ENCODE peak calls at places on chromosomes 2 and 18, in five cellular contexts. I is psoas muscle, Z is SK-N-SH, F is HepG2, S is lower lobe of right lung. W is an unnamed sample. For H3K4me1, the result is how much of the 10 kb centered on the place peaks cover.

GRCh38 chr2:55862673-55863390 is 60.8 kb downstream of the EFEMP1 start:
- DNase-seq in I (no peak), F (no peak), S (no peak), Z (no peak), W (peak)

GRCh38 chr2:186575302-186575701 is 14.6 kb upstream of the ITGAV start:
- DNase-seq in Z (peak), S (no peak), F (peak), I (no peak), W (peak)

GRCh38 chr2:168181825-168182224 is 65.6 kb downstream of the STK39 start:
- DNase-seq in I (no peak), S (no peak), F (no peak), Z (no peak), W (no peak)

GRCh38 chr2:217972037-217972436 is 30.8 kb downstream of the TNS1 start:
- DNase-seq in F (no peak), Z (no peak), I (no peak), S (no peak), W (no peak)

GRCh38 chr18:9944805-9945204 is 31.0 kb downstream of the VAPA start:
- DNase-seq in F (peak), Z (no peak), S (no peak), I (no peak), W (no peak)

GRCh38 chr2:130890941-130891669 is 54.4 kb downstream of the ARHGEF4 start:
- DNase-seq in F (no peak), S (no peak), I (no peak), Z (no peak), W (no peak)

GRCh38 chr2:162062559-162062958 is 11.5 kb downstream of the DPP4 start:
- DNase-seq in F (no peak), Z (no peak), S (no peak), I (no peak), W (no peak)

GRCh38 chr2:157053876-157054275 is 203.6 kb upstream of the GALNT5 start:
- DNase-seq in S (no peak), Z (no peak), F (no peak), I (no peak), W (no peak)

GRCh38 chr2:217680376-217680775 is 322.4 kb downstream of the TNS1 start:
- DNase-seq in F (no peak), Z (no peak), I (no peak), S (no peak), W (no peak)

GRCh38 chr18:48662021-48662661 is 123.3 kb downstream of the CTIF start:
- DNase-seq in F (peak), I (no peak), S (no peak), Z (no peak), W (no peak)

GRCh38 chr18:60064271-60064670 is 164.5 kb downstream of the PMAIP1 start:
- DNase-seq in F (no peak), S (no peak), Z (no peak), I (no peak), W (no peak)

GRCh38 chr2:164538250-164538866 is 82.9 kb downstream of the GRB14 start:
- DNase-seq in I (no peak), S (no peak), Z (peak), F (peak), W (no peak)

GRCh38 chr2:129673881-129674513 is 305.5 kb upstream of the RAB6C start:
- DNase-seq in S (no peak), I (no peak), Z (no peak), F (no peak), W (no peak)

GRCh38 chr18:58078889-58079573 is 35.0 kb downstream of the NEDD4L start:
- DNase-seq in Z (no peak), F (no peak), S (no peak), I (no peak), W (no peak)

GRCh38 chr2:13819896-13820295 is 812.6 kb upstream of the LRATD1 start:
- DNase-seq in Z (no peak), F (no peak), S (no peak), I (no peak), W (no peak)

GRCh38 chr2:235508371-235509160 is 14.7 kb downstream of the AGAP1 start:
- DNase-seq in Z (no peak), I (no peak), S (no peak), F (no peak), W (no peak)

GRCh38 chr2:116668691-116669090 is 1145.8 kb upstream of the DDX18 start:
- DNase-seq in F (no peak), S (no peak), Z (no peak), I (no peak), W (no peak)

GRCh38 chr2:136375017-136375901 is 257.3 kb upstream of the CXCR4 start:
- DNase-seq in S (no peak), I (no peak), F (no peak), Z (no peak), W (no peak)

GRCh38 chr18:5475252-5475651 is 68.5 kb downstream of the EPB41L3 start:
- DNase-seq in F (no peak), S (no peak), Z (no peak), I (no peak), W (no peak)

GRCh38 chr2:100418563-100418962 is 1.1 kb upstream of the CHST10 start:
- DNase-seq in I (no peak), Z (no peak), S (no peak), F (peak), W (no peak)

GRCh38 chr2:30768036-30768686 is 39.1 kb downstream of the CAPN13 start:
- DNase-seq in S (no peak), F (no peak), Z (no peak), I (no peak), W (no peak)

GRCh38 chr2:33900610-33901009 is 301.5 kb upstream of the FAM98A start:
- DNase-seq in I (no peak), F (no peak), S (no peak), Z (no peak), W (no peak)

GRCh38 chr2:5520352-5520996 is 171.7 kb upstream of the SOX11 start:
- DNase-seq in F (no peak), Z (no peak), S (no peak), I (no peak), W (no peak)

GRCh38 chr18:62436636-62437519 is 85.9 kb upstream of the ZCCHC2 start:
- DNase-seq in Z (no peak), F (no peak), I (peak), S (peak), W (peak)

GRCh38 chr2:112705576-112705975 is 15.2 kb upstream of the NT5DC4 start:
- DNase-seq in I (no peak), F (no peak), S (no peak), Z (no peak), W (no peak)

GRCh38 chr2:69007169-69007568 is 5.8 kb upstream of the ANTXR1 start:
- DNase-seq in Z (no peak), I (no peak), F (no peak), S (no peak), W (no peak)

GRCh38 chr2:64251497-64252277 is 107.5 kb upstream of the PELI1 start:
- DNase-seq in F (no peak), Z (no peak), S (no peak), I (no peak), W (no peak)

GRCh38 chr18:50297621-50298442 is 10.3 kb upstream of the CXXC1 start:
- DNase-seq in I (peak), S (peak), Z (peak), F (no peak), W (no peak)

GRCh38 chr2:126749537-126749936 is 93.6 kb downstream of the GYPC start:
- DNase-seq in I (no peak), Z (no peak), F (no peak), S (no peak), W (no peak)

GRCh38 chr2:74564222-74564621 is 9.7 kb downstream of the DOK1 start:
- DNase-seq in Z (no peak), S (no peak), F (no peak), I (no peak), W (no peak)

DNA sequence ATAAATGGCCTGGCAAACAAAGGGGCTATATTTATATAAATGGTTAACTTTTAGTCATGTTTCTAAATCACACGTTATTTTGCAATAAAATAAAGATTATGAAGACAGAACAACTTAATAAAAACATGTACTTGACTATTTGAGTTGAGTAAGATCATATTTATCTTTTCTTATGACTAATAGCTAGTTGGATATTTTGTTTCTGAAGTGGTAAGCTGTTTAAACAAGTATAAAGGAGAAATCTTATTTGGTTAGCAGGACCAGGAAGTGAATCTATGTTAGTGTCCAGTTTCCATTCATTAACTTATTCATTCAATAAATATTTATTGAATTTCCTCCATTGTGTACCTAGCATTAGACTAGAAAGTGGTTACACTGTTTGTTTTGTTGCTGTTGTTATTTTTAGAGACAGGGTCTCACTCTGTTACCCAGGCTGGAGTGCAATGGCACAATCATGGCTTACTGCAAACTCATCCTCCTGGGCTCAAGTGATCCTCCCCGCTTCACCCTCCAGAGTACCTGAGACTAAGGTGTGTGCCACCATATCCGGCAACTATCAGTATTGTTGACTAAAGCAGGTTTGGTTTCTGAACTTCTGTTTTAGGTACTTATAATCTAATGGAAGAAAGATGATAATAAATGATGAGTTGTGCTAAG is 312.6 kb downstream of the DPP10 start:
- DNase-seq in Z (no peak), I (no peak), S (no peak), F (no peak), W (no peak)
- H3K27ac ChIP-seq in Z (no peak), I (no peak), S (no peak), F (no peak), W (no peak)

GRCh38 chr2:233107011-233107410 is 46.9 kb downstream of the INPP5D start:
- DNase-seq in Z (no peak), F (no peak), I (no peak), S (no peak), W (no peak)
- H3K4me1 ChIP-seq in Z (under half), F (under half), I (under half), S (under half), W (under half)

GRCh38 chr2:15436195-15436594 is 124.9 kb downstream of the NBAS start:
- DNase-seq in F (no peak), Z (no peak), S (no peak), I (no peak), W (no peak)

GRCh38 chr2:15435474-15435873 is 125.7 kb downstream of the NBAS start:
- DNase-seq in I (no peak), F (peak), Z (no peak), S (no peak), W (no peak)

GRCh38 chr2:15427987-15428386 is 133.1 kb downstream of the NBAS start:
- DNase-seq in F (no peak), Z (no peak), I (no peak), S (no peak), W (no peak)

GRCh38 chr2:15429032-15429431 is 132.1 kb downstream of the NBAS start:
- DNase-seq in I (no peak), F (no peak), S (no peak), Z (no peak), W (no peak)

GRCh38 chr2:15432642-15433261 is 128.4 kb downstream of the NBAS start:
- DNase-seq in Z (no peak), S (no peak), F (no peak), I (no peak), W (no peak)
- H3K27ac ChIP-seq in Z (no peak), S (no peak), F (no peak), I (no peak), W (no peak)

GRCh38 chr18:69435000-69435399 is 34.3 kb downstream of the DOK6 start:
- DNase-seq in Z (no peak), S (no peak), F (no peak), I (no peak), W (no peak)
- H3K4me1 ChIP-seq in Z (under half), S (under half), F (under half), I (under half), W (under half)

W was measured in RWPE2.